ENCODE peak calls at places on chromosomes 16 and 17, in eight cellular contexts. C is stomach, H is tibial artery, V is NB4, O is heart left ventricle, J is brain microvascular endothelial cell, B is tibial nerve, A is HFF-Myc. Y is an unnamed sample.

GRCh38 chr17:16467044-16467443 is 24.9 kb downstream of the LRRC75A start:
- DNase-seq in C (no peak), H (no peak), V (no peak), O (no peak), J (no peak), B (no peak), A (no peak), Y (no peak)

GRCh38 chr17:74018116-74018515 is 185.4 kb upstream of the RPL38 start:
- DNase-seq in C (no peak), H (no peak), V (no peak), O (no peak), J (no peak), B (no peak), A (no peak), Y (no peak)

GRCh38 chr17:59851431-59852375 is 41.0 kb downstream of the TUBD1 start:
- DNase-seq in C (peak; percentile 47), H (peak; percentile 45), V (no peak), O (peak; percentile 41), J (peak; percentile 63), B (peak; percentile 49), A (peak; percentile 86), Y (peak; percentile 90)

GRCh38 chr16:25785361-25785760 is 93.6 kb downstream of the HS3ST4 start:
- DNase-seq in C (no peak), H (no peak), V (no peak), O (no peak), J (no peak), B (no peak), A (no peak), Y (no peak)

GRCh38 chr17:10071141-10071540 is 127.3 kb downstream of the GAS7 start:
- DNase-seq in C (no peak), H (no peak), V (no peak), O (no peak), J (no peak), B (no peak), A (no peak), Y (no peak)

GRCh38 chr16:13702614-13703013 is 217.3 kb upstream of the ERCC4 start:
- DNase-seq in C (no peak), H (peak; percentile 24), V (no peak), O (peak; percentile 32), J (no peak), B (no peak), A (no peak), Y (no peak)

GRCh38 chr16:19912445-19913305 is 28.0 kb upstream of the GPRC5B start:
- DNase-seq in C (no peak), H (no peak), V (peak; percentile 25), O (no peak), J (peak; percentile 11), B (no peak), A (no peak), Y (no peak)

GRCh38 chr17:37062036-37062435 is 113.3 kb downstream of the AATF start:
- DNase-seq in C (no peak), H (no peak), V (no peak), O (no peak), J (no peak), B (no peak), A (no peak), Y (no peak)

GRCh38 chr16:87918866-87919680 is 17.3 kb downstream of the CA5A start:
- DNase-seq in C (no peak), H (peak; percentile 59), V (no peak), O (peak; percentile 47), J (no peak), B (peak; percentile 61), A (no peak), Y (no peak)

GRCh38 chr17:59490259-59490658 is 75.2 kb upstream of the DHX40 start:
- DNase-seq in C (no peak), H (no peak), V (no peak), O (no peak), J (no peak), B (no peak), A (no peak), Y (no peak)

GRCh38 chr17:81582341-81582740 is 30.2 kb upstream of the FAAP100 start:
- DNase-seq in C (no peak), H (no peak), V (no peak), O (no peak), J (peak; percentile 83), B (no peak), A (no peak), Y (peak; percentile 68)

GRCh38 chr17:8153550-8153956 is 1.3 kb upstream of the PER1 start:
- DNase-seq in C (peak; percentile 73), H (peak; percentile 94), V (peak; percentile 47), O (peak; percentile 91), J (peak; percentile 94), B (peak; percentile 90), A (peak; percentile 72), Y (peak; percentile 97)

GRCh38 chr17:73782641-73783381 is 138.6 kb upstream of the SDK2 start:
- DNase-seq in C (no peak), H (no peak), V (peak; percentile 4), O (no peak), J (no peak), B (no peak), A (no peak), Y (no peak)

GRCh38 chr17:60323754-60324153 is 68.2 kb downstream of the USP32 start:
- DNase-seq in C (no peak), H (no peak), V (no peak), O (no peak), J (no peak), B (no peak), A (no peak), Y (no peak)

GRCh38 chr17:19017804-19018599 is 13.4 kb upstream of the FAM83G start:
- DNase-seq in C (no peak), H (no peak), V (no peak), O (peak; percentile 13), J (no peak), B (no peak), A (no peak), Y (no peak)

GRCh38 chr17:59621771-59622170 is 2.1 kb downstream of the CLTC start:
- DNase-seq in C (no peak), H (no peak), V (no peak), O (no peak), J (no peak), B (no peak), A (no peak), Y (no peak)

GRCh38 chr17:81053043-81053970 is 18.4 kb downstream of the BAIAP2 start:
- DNase-seq in C (no peak), H (no peak), V (no peak), O (no peak), J (no peak), B (no peak), A (no peak), Y (peak; percentile 36)

GRCh38 chr16:3863587-3863986 is 16.9 kb downstream of the CREBBP start:
- DNase-seq in C (no peak), H (no peak), V (no peak), O (no peak), J (no peak), B (no peak), A (no peak), Y (no peak)
- TF ChIP-seq CTCF in C (no peak), H (no peak), V (no peak), O (no peak), J (no peak), B (no peak), A (no peak), Y (no peak)

DNA sequence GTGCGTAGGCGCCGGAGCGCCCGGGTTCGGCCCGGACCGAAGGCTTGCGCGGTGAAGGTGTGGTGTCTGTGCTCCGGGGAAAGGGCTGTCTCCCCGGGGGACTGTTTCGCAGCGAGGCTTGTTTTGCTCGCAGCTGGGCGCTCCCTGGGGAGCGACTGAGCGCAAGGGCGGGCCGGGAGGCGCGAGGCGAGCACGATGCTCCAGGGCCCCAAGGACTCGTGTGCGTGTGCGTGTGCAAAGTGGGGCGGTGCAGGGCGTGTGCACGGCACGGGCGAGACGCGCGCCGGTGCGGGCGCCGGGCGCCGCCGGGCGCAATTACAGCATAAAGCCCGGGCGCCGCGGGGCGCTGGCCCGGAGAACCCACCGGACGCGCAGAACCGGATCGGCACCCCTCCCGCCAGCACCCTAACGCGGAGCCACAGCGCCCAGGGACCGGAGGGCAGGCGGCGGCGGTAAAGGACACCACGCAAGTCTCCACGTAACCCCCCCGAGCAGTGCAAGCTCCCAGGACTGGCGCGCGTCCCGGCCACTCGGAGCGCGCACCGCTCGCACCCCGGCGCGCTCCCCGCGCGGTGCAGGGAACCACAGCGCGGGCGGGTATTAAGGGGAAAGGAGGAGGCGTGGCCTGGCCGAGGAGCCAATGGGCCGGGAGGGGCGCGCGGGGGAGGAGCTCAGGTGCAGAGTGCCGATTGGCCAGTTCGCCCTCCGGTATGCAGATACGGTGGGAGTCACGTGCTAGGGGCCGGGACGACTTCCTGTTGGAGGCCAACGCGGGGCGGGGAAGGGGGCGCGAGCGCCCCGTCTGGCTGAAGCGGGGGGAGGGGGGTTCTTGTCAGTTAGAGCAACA is at the start of gene TNRC6C:
- DNase-seq in C (peak; percentile 100), H (peak; percentile 100), V (peak; percentile 98), O (peak; percentile 100), J (peak; percentile 99), B (peak; percentile 100), A (peak; percentile 92), Y (peak; percentile 99)
- H3K4me3 ChIP-seq in C (peak within 1 kb of the TSS; percentile 89), H (peak within 1 kb of the TSS; percentile 71), V (peak within 1 kb of the TSS; percentile 72), O (peak within 1 kb of the TSS; percentile 88), J (peak within 1 kb of the TSS; percentile 66), B (peak within 1 kb of the TSS; percentile 72), A (peak within 1 kb of the TSS; percentile 69), Y (peak within 1 kb of the TSS; percentile 50)

GRCh38 chr17:64006361-64007088 is 8.4 kb downstream of the PRR29 start:
- DNase-seq in C (no peak), H (peak; percentile 48), V (no peak), O (peak; percentile 89), J (no peak), B (no peak), A (no peak), Y (no peak)

GRCh38 chr17:64009571-64010402 is 10.6 kb downstream of the ICAM2 start:
- DNase-seq in C (no peak), H (no peak), V (no peak), O (no peak), J (no peak), B (no peak), A (no peak), Y (no peak)

GRCh38 chr17:64008830-64009229 is 10.7 kb downstream of the PRR29 start:
- DNase-seq in C (no peak), H (no peak), V (no peak), O (no peak), J (no peak), B (no peak), A (no peak), Y (no peak)

GRCh38 chr17:64007838-64008282 is 9.7 kb downstream of the PRR29 start:
- DNase-seq in C (no peak), H (no peak), V (no peak), O (no peak), J (no peak), B (no peak), A (no peak), Y (no peak)

DNA sequence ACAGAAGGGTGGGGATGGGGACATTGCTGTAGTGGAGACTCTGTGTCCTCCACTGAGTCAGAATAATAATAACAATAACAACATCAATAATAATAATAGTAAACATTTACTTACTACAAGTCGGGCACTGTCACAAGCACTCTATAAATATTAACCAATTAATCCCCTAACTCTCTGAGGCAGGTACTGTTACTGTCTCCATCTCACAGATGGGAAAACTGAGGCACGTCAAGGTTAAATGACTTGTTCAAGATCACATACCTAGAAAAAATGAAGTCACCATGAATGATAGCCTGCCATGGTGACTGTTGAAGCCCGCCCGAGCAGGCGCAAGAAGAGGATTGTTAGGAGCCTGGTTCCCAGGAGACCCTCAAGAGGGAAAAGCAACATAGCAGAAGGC is 10.2 kb downstream of the PRR29 start:
- DNase-seq in C (no peak), H (no peak), V (no peak), O (no peak), J (no peak), B (no peak), A (no peak), Y (no peak)
- TF ChIP-seq CTCF in C (no peak), H (no peak), V (no peak), O (no peak), J (no peak), B (no peak), A (no peak), Y (no peak)

GRCh38 chr16:28259091-28259780 is 33.1 kb upstream of the SBK1 start:
- DNase-seq in C (no peak), H (no peak), V (no peak), O (no peak), J (no peak), B (no peak), A (no peak), Y (no peak)
- H3K4me3 ChIP-seq in C (no peak overlapping the region), H (no peak overlapping the region), V (no peak overlapping the region), O (peak overlapping the region; percentile 57), J (no peak overlapping the region), B (no peak overlapping the region), A (no peak overlapping the region), Y (no peak overlapping the region)